ENCODE peak calls at places on chromosomes 11 and 22, in five cellular contexts. One of them, this sample, is unnamed. For H3K9me3, the result is how much of the 10 kb centered on the place peaks cover.

GRCh38 chr11:10476927-10477689 is 22.0 kb downstream of the AMPD3 start:
- DNase-seq in ovary: no peak
- DNase-seq in MM.1S: no peak
- DNase-seq in esophagus squamous epithelium: no peak
- DNase-seq in left ventricle myocardium inferior: no peak
- DNase-seq in this sample: no peak

GRCh38 chr11:2800655-2801531 is 84.7 kb downstream of the CDKN1C start:
- DNase-seq in ovary: peak
- DNase-seq in MM.1S: no peak
- DNase-seq in esophagus squamous epithelium: no peak
- DNase-seq in left ventricle myocardium inferior: peak
- DNase-seq in this sample: no peak

GRCh38 chr11:1119282-1120146 is 38.2 kb upstream of the MUC5AC start:
- DNase-seq in ovary: no peak
- DNase-seq in MM.1S: no peak
- DNase-seq in esophagus squamous epithelium: no peak
- DNase-seq in left ventricle myocardium inferior: no peak
- DNase-seq in this sample: no peak

GRCh38 chr11:64095286-64095825 is 59.6 kb downstream of the FLRT1 start:
- DNase-seq in ovary: no peak
- DNase-seq in MM.1S: no peak
- DNase-seq in esophagus squamous epithelium: no peak
- DNase-seq in left ventricle myocardium inferior: no peak
- DNase-seq in this sample: no peak

GRCh38 chr11:28140689-28141455 is 32.7 kb downstream of the METTL15 start:
- DNase-seq in ovary: no peak
- DNase-seq in MM.1S: no peak
- DNase-seq in esophagus squamous epithelium: no peak
- DNase-seq in left ventricle myocardium inferior: no peak
- DNase-seq in this sample: no peak

GRCh38 chr11:36141595-36141994 is 147.6 kb downstream of the COMMD9 start:
- DNase-seq in ovary: no peak
- DNase-seq in MM.1S: no peak
- DNase-seq in esophagus squamous epithelium: no peak
- DNase-seq in left ventricle myocardium inferior: no peak
- DNase-seq in this sample: no peak

GRCh38 chr11:119361056-119361787 is 14.7 kb upstream of the MFRP start:
- DNase-seq in ovary: peak
- DNase-seq in MM.1S: peak
- DNase-seq in esophagus squamous epithelium: no peak
- DNase-seq in left ventricle myocardium inferior: peak
- DNase-seq in this sample: peak

GRCh38 chr11:17542249-17542648 is 2.0 kb downstream of the USH1C start:
- DNase-seq in ovary: no peak
- DNase-seq in MM.1S: no peak
- DNase-seq in esophagus squamous epithelium: no peak
- DNase-seq in left ventricle myocardium inferior: peak
- DNase-seq in this sample: no peak

GRCh38 chr11:111472228-111472627 is 40.0 kb downstream of the BTG4 start:
- DNase-seq in ovary: no peak
- DNase-seq in MM.1S: no peak
- DNase-seq in esophagus squamous epithelium: no peak
- DNase-seq in left ventricle myocardium inferior: no peak
- DNase-seq in this sample: no peak

GRCh38 chr11:69801513-69802335 is 17.5 kb downstream of the FGF3 start:
- DNase-seq in ovary: no peak
- DNase-seq in MM.1S: no peak
- DNase-seq in esophagus squamous epithelium: no peak
- DNase-seq in left ventricle myocardium inferior: no peak
- DNase-seq in this sample: no peak

GRCh38 chr11:1896895-1897294 is 5.2 kb upstream of the PRR33 start:
- DNase-seq in ovary: no peak
- DNase-seq in MM.1S: no peak
- DNase-seq in esophagus squamous epithelium: no peak
- DNase-seq in left ventricle myocardium inferior: no peak
- DNase-seq in this sample: no peak

GRCh38 chr11:55342901-55343300 is at the start of gene OR4A16:
- DNase-seq in ovary: no peak
- DNase-seq in MM.1S: no peak
- DNase-seq in esophagus squamous epithelium: no peak
- DNase-seq in left ventricle myocardium inferior: no peak
- DNase-seq in this sample: no peak

GRCh38 chr11:55345306-55345705 is 2.3 kb downstream of the OR4A16 start:
- DNase-seq in ovary: no peak
- DNase-seq in MM.1S: no peak
- DNase-seq in esophagus squamous epithelium: no peak
- DNase-seq in left ventricle myocardium inferior: no peak
- DNase-seq in this sample: no peak
- H3K9me3 ChIP-seq in ovary: under half
- H3K9me3 ChIP-seq in MM.1S: under half
- H3K9me3 ChIP-seq in esophagus squamous epithelium: under half
- H3K9me3 ChIP-seq in left ventricle myocardium inferior: under half
- H3K9me3 ChIP-seq in this sample: under half

GRCh38 chr11:59182457-59183151 is 10.7 kb downstream of the DTX4 start:
- DNase-seq in ovary: no peak
- DNase-seq in MM.1S: no peak
- DNase-seq in esophagus squamous epithelium: no peak
- DNase-seq in left ventricle myocardium inferior: no peak
- DNase-seq in this sample: no peak
- TF ChIP-seq CTCF in ovary: no peak
- TF ChIP-seq CTCF in MM.1S: peak
- TF ChIP-seq CTCF in esophagus squamous epithelium: peak
- TF ChIP-seq CTCF in left ventricle myocardium inferior: no peak
- TF ChIP-seq CTCF in this sample: peak

DNA sequence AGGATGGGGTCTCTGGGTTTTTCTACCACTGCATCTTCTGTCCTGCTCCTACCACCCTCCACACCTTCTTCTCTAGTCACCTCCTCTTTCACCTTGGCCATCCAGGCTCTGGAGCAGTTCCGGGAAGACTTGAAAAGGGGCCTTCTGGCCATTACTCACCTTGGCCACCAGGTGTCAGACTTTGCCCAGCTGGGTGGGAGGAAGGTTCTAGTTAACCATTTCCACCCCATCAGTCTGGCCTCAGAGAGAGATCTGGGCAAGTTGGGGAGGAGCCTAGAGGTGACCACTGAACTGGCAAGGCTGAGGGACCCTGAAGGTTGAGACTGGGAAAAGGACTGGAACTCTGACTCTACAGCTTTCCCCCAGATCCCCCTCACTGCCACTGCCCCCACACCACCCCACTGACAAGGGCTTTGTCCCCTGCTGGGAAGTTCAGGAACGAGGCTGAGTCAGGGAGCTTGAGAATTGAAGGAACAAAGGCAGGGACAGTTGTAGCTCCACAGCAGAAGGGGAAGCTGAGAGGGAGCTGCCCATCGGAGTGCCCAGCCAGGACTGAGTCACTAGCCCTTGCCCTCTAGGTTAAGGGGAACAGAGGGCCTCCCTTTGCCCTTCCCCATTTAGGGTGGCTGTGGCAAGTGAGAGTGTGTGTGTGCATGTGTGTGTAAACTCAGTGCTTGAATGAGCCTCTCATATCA is 3.7 kb upstream of the POLD4 start:
- DNase-seq in ovary: no peak
- DNase-seq in MM.1S: peak
- DNase-seq in esophagus squamous epithelium: no peak
- DNase-seq in left ventricle myocardium inferior: peak
- DNase-seq in this sample: peak
- H3K4me3 ChIP-seq in ovary: no peak
- H3K4me3 ChIP-seq in MM.1S: peak
- H3K4me3 ChIP-seq in esophagus squamous epithelium: no peak
- H3K4me3 ChIP-seq in left ventricle myocardium inferior: no peak
- H3K4me3 ChIP-seq in this sample: no peak

DNA sequence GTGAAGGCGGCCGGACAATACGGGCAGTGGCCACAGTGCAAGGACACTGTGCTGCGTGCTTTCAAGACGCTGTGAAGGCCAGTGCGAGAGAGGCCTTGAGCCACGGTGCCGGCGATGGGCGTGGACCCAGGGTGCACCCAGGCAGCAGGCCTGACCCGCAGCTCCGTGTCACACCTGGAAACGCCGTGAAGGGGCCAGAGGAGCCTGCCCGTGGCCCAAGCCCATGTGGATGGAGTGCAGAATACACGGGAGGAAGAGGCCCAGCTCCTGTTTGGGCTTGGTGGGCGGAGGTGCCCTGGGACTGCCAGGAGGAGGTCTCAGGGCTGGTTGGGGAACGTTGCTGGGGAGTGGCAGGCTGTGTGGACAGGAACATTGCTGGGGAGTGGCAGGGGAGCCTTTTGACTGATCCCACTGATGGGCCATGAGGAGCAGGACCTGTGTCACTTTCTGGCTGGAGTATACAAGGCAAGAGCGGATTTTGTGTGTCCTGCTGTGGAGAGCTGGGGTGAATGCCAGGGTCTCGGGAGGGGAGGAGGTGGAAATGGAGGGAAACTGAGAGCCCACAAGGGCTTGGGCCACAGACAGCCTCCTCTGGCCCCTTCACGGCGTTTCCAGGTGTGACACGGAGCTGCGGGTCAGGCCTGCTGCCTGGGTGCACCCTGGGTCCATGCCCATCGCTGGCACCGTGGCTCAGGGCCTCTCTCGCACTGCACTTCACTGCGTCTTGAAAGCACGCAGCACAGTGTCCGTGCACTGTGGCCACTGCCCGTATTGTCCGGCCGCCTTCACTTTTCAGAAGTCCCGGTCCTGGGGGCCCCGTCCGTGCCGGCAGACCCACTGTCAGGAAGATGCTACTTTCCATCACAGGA is 925.4 kb downstream of the BRD1 start:
- DNase-seq in ovary: no peak
- DNase-seq in MM.1S: no peak
- DNase-seq in esophagus squamous epithelium: no peak
- DNase-seq in left ventricle myocardium inferior: no peak
- DNase-seq in this sample: no peak
- H3K9me3 ChIP-seq in ovary: under half
- H3K9me3 ChIP-seq in MM.1S: under half
- H3K9me3 ChIP-seq in esophagus squamous epithelium: under half
- H3K9me3 ChIP-seq in left ventricle myocardium inferior: under half
- H3K9me3 ChIP-seq in this sample: half or more

GRCh38 chr11:34203377-34203801 is 98.0 kb downstream of the NAT10 start:
- DNase-seq in ovary: no peak
- DNase-seq in MM.1S: no peak
- DNase-seq in esophagus squamous epithelium: no peak
- DNase-seq in left ventricle myocardium inferior: no peak
- DNase-seq in this sample: no peak
- TF ChIP-seq CTCF in ovary: no peak
- TF ChIP-seq CTCF in MM.1S: no peak
- TF ChIP-seq CTCF in esophagus squamous epithelium: no peak
- TF ChIP-seq CTCF in left ventricle myocardium inferior: no peak
- TF ChIP-seq CTCF in this sample: no peak

GRCh38 chr11:101723371-101723770 is 139.6 kb upstream of the TRPC6 start:
- DNase-seq in ovary: no peak
- DNase-seq in MM.1S: no peak
- DNase-seq in esophagus squamous epithelium: no peak
- DNase-seq in left ventricle myocardium inferior: no peak
- DNase-seq in this sample: no peak

GRCh38 chr11:101718406-101718805 is 134.6 kb upstream of the TRPC6 start:
- DNase-seq in ovary: no peak
- DNase-seq in MM.1S: no peak
- DNase-seq in esophagus squamous epithelium: no peak
- DNase-seq in left ventricle myocardium inferior: no peak
- DNase-seq in this sample: peak

GRCh38 chr11:101721270-101721669 is 137.5 kb upstream of the TRPC6 start:
- DNase-seq in ovary: no peak
- DNase-seq in MM.1S: no peak
- DNase-seq in esophagus squamous epithelium: no peak
- DNase-seq in left ventricle myocardium inferior: no peak
- DNase-seq in this sample: no peak

GRCh38 chr11:101715281-101715680 is 131.5 kb upstream of the TRPC6 start:
- DNase-seq in ovary: no peak
- DNase-seq in MM.1S: no peak
- DNase-seq in esophagus squamous epithelium: no peak
- DNase-seq in left ventricle myocardium inferior: no peak
- DNase-seq in this sample: no peak

DNA sequence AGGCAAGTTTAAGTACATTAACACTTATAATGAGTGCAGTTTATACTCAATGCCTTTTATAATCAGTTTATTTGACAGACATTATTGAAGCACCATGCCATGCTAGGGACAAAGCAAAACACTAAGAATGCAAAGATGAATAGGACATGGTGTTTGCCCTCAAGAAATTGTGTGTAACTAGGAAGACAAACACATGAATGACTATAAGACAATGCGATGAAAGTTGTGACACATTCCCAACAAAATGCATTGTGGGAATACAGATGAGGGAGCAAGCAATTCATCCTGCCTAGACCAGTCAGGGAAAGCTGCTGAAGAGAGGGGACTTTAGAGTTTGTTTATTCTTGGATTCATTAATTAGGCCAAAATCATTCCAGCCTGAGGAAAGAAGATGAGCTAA is 133.8 kb upstream of the TRPC6 start:
- DNase-seq in ovary: no peak
- DNase-seq in MM.1S: no peak
- DNase-seq in esophagus squamous epithelium: no peak
- DNase-seq in left ventricle myocardium inferior: no peak
- DNase-seq in this sample: no peak
- H3K4me3 ChIP-seq in ovary: no peak
- H3K4me3 ChIP-seq in MM.1S: no peak
- H3K4me3 ChIP-seq in esophagus squamous epithelium: no peak
- H3K4me3 ChIP-seq in left ventricle myocardium inferior: no peak
- H3K4me3 ChIP-seq in this sample: no peak

GRCh38 chr22:49137216-49137840 is 690.3 kb downstream of the BRD1 start:
- DNase-seq in ovary: no peak
- DNase-seq in MM.1S: no peak
- DNase-seq in esophagus squamous epithelium: no peak
- DNase-seq in left ventricle myocardium inferior: no peak
- DNase-seq in this sample: no peak
- H3K9me3 ChIP-seq in ovary: under half
- H3K9me3 ChIP-seq in MM.1S: under half
- H3K9me3 ChIP-seq in esophagus squamous epithelium: under half
- H3K9me3 ChIP-seq in left ventricle myocardium inferior: under half
- H3K9me3 ChIP-seq in this sample: half or more

This sample was measured in AG04450.